ENCODE peak calls at places on chromosomes 12 and 14, in four cellular contexts. One of them, this sample, is unnamed.

GRCh38 chr12:127284021-127284420 is 982.9 kb upstream of the TMEM132C start:
- DNase-seq in activated CD8-positive, alpha-beta T cell treated with anti-CD3 and anti-CD28 coated beads for 36 hours: no peak
- DNase-seq in pancreas: no peak
- DNase-seq in heart right ventricle: no peak
- DNase-seq in this sample: no peak

GRCh38 chr12:62190081-62190480 is 70.1 kb upstream of the USP15 start:
- DNase-seq in pancreas: no peak
- DNase-seq in activated CD8-positive, alpha-beta T cell treated with anti-CD3 and anti-CD28 coated beads for 36 hours: no peak
- DNase-seq in heart right ventricle: no peak
- DNase-seq in this sample: no peak

GRCh38 chr12:85923767-85924331 is 49.8 kb downstream of the NTS start:
- DNase-seq in pancreas: no peak
- DNase-seq in activated CD8-positive, alpha-beta T cell treated with anti-CD3 and anti-CD28 coated beads for 36 hours: no peak
- DNase-seq in heart right ventricle: no peak
- DNase-seq in this sample: no peak

GRCh38 chr14:75627406-75627805 is 33.3 kb downstream of the ERG28 start:
- DNase-seq in activated CD8-positive, alpha-beta T cell treated with anti-CD3 and anti-CD28 coated beads for 36 hours: no peak
- DNase-seq in pancreas: no peak
- DNase-seq in heart right ventricle: no peak
- DNase-seq in this sample: no peak

GRCh38 chr12:92721130-92721529 is 18.3 kb downstream of the PLEKHG7 start:
- DNase-seq in pancreas: no peak
- DNase-seq in heart right ventricle: no peak
- DNase-seq in activated CD8-positive, alpha-beta T cell treated with anti-CD3 and anti-CD28 coated beads for 36 hours: no peak
- DNase-seq in this sample: no peak

GRCh38 chr12:82099216-82099615 is 259.0 kb downstream of the CCDC59 start:
- DNase-seq in heart right ventricle: no peak
- DNase-seq in activated CD8-positive, alpha-beta T cell treated with anti-CD3 and anti-CD28 coated beads for 36 hours: no peak
- DNase-seq in pancreas: no peak
- DNase-seq in this sample: no peak

GRCh38 chr12:61654698-61655097 is 605.5 kb upstream of the USP15 start:
- DNase-seq in heart right ventricle: no peak
- DNase-seq in pancreas: no peak
- DNase-seq in activated CD8-positive, alpha-beta T cell treated with anti-CD3 and anti-CD28 coated beads for 36 hours: no peak
- DNase-seq in this sample: no peak

GRCh38 chr12:45670339-45671065 is 59.0 kb upstream of the ARID2 start:
- DNase-seq in pancreas: no peak
- DNase-seq in activated CD8-positive, alpha-beta T cell treated with anti-CD3 and anti-CD28 coated beads for 36 hours: peak
- DNase-seq in heart right ventricle: no peak
- DNase-seq in this sample: no peak

GRCh38 chr12:124913474-124914391 is 717 bp downstream of the UBC start:
- DNase-seq in activated CD8-positive, alpha-beta T cell treated with anti-CD3 and anti-CD28 coated beads for 36 hours: peak
- DNase-seq in pancreas: peak
- DNase-seq in heart right ventricle: peak
- DNase-seq in this sample: peak

GRCh38 chr14:78598046-78598652 is 428.0 kb downstream of the NRXN3 start:
- DNase-seq in activated CD8-positive, alpha-beta T cell treated with anti-CD3 and anti-CD28 coated beads for 36 hours: peak
- DNase-seq in heart right ventricle: peak
- DNase-seq in pancreas: peak
- DNase-seq in this sample: peak

GRCh38 chr14:55071870-55072640 is 20.6 kb downstream of the MAPK1IP1L start:
- DNase-seq in pancreas: no peak
- DNase-seq in activated CD8-positive, alpha-beta T cell treated with anti-CD3 and anti-CD28 coated beads for 36 hours: peak
- DNase-seq in heart right ventricle: peak
- DNase-seq in this sample: peak

GRCh38 chr12:89040146-89040964 is 311.9 kb downstream of the DUSP6 start:
- DNase-seq in pancreas: no peak
- DNase-seq in heart right ventricle: no peak
- DNase-seq in activated CD8-positive, alpha-beta T cell treated with anti-CD3 and anti-CD28 coated beads for 36 hours: peak
- DNase-seq in this sample: no peak

GRCh38 chr14:53043107-53043704 is 92.4 kb upstream of the FERMT2 start:
- DNase-seq in heart right ventricle: no peak
- DNase-seq in activated CD8-positive, alpha-beta T cell treated with anti-CD3 and anti-CD28 coated beads for 36 hours: no peak
- DNase-seq in pancreas: no peak
- DNase-seq in this sample: no peak

GRCh38 chr14:104107101-104107581 is 21.6 kb downstream of the ASPG start:
- DNase-seq in pancreas: no peak
- DNase-seq in activated CD8-positive, alpha-beta T cell treated with anti-CD3 and anti-CD28 coated beads for 36 hours: no peak
- DNase-seq in heart right ventricle: no peak
- DNase-seq in this sample: no peak

GRCh38 chr12:51536159-51536558 is 54.9 kb upstream of the SCN8A start:
- DNase-seq in heart right ventricle: no peak
- DNase-seq in activated CD8-positive, alpha-beta T cell treated with anti-CD3 and anti-CD28 coated beads for 36 hours: no peak
- DNase-seq in pancreas: no peak
- DNase-seq in this sample: no peak
- TF ChIP-seq CTCF in heart right ventricle: no peak
- TF ChIP-seq CTCF in activated CD8-positive, alpha-beta T cell treated with anti-CD3 and anti-CD28 coated beads for 36 hours: no peak
- TF ChIP-seq CTCF in pancreas: no peak
- TF ChIP-seq CTCF in this sample: no peak

GRCh38 chr12:3669594-3669993 is 83.3 kb downstream of the CRACR2A start:
- DNase-seq in pancreas: no peak
- DNase-seq in activated CD8-positive, alpha-beta T cell treated with anti-CD3 and anti-CD28 coated beads for 36 hours: no peak
- DNase-seq in heart right ventricle: no peak
- DNase-seq in this sample: no peak

GRCh38 chr12:3670083-3670620 is 82.8 kb downstream of the CRACR2A start:
- DNase-seq in activated CD8-positive, alpha-beta T cell treated with anti-CD3 and anti-CD28 coated beads for 36 hours: no peak
- DNase-seq in heart right ventricle: no peak
- DNase-seq in pancreas: no peak
- DNase-seq in this sample: no peak

GRCh38 chr12:3671330-3672112 is 81.4 kb downstream of the CRACR2A start:
- DNase-seq in activated CD8-positive, alpha-beta T cell treated with anti-CD3 and anti-CD28 coated beads for 36 hours: no peak
- DNase-seq in pancreas: no peak
- DNase-seq in heart right ventricle: no peak
- DNase-seq in this sample: no peak

GRCh38 chr12:3668479-3669165 is 84.3 kb downstream of the CRACR2A start:
- DNase-seq in heart right ventricle: no peak
- DNase-seq in activated CD8-positive, alpha-beta T cell treated with anti-CD3 and anti-CD28 coated beads for 36 hours: no peak
- DNase-seq in pancreas: no peak
- DNase-seq in this sample: no peak

DNA sequence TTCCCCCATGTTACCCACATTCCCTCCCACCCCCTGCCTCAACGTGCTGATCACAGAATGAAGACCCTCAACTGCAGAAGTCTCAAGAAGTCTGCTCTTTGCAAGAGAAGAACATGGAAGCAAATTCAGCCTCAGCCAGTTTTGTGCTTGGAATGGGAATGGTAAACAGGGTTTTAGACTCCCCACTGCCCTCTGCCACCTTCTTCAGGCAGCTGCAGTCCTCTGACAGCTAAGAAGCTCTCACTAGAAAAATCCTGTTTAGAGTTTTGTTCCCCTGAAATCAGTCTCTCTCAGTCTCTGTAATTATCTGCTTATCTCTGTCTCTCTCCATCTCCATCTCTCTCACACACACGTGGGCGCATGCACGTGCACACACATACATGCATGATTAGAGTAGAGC is 85.4 kb downstream of the CRACR2A start:
- DNase-seq in activated CD8-positive, alpha-beta T cell treated with anti-CD3 and anti-CD28 coated beads for 36 hours: no peak
- DNase-seq in pancreas: no peak
- DNase-seq in heart right ventricle: no peak
- DNase-seq in this sample: no peak
- TF ChIP-seq CTCF in activated CD8-positive, alpha-beta T cell treated with anti-CD3 and anti-CD28 coated beads for 36 hours: no peak
- TF ChIP-seq CTCF in pancreas: no peak
- TF ChIP-seq CTCF in heart right ventricle: no peak
- TF ChIP-seq CTCF in this sample: no peak

GRCh38 chr12:95857799-95858198 is 953 bp upstream of the SNRPF start:
- DNase-seq in pancreas: no peak
- DNase-seq in activated CD8-positive, alpha-beta T cell treated with anti-CD3 and anti-CD28 coated beads for 36 hours: no peak
- DNase-seq in heart right ventricle: no peak
- DNase-seq in this sample: no peak

GRCh38 chr12:95859344-95859816 is 628 bp downstream of the SNRPF start:
- DNase-seq in pancreas: no peak
- DNase-seq in activated CD8-positive, alpha-beta T cell treated with anti-CD3 and anti-CD28 coated beads for 36 hours: peak
- DNase-seq in heart right ventricle: no peak
- DNase-seq in this sample: no peak

GRCh38 chr12:95859947-95860850 is 1.4 kb downstream of the SNRPF start:
- DNase-seq in pancreas: no peak
- DNase-seq in activated CD8-positive, alpha-beta T cell treated with anti-CD3 and anti-CD28 coated beads for 36 hours: no peak
- DNase-seq in heart right ventricle: no peak
- DNase-seq in this sample: no peak

GRCh38 chr12:95857151-95857550 is 1.6 kb upstream of the SNRPF start:
- DNase-seq in heart right ventricle: no peak
- DNase-seq in pancreas: no peak
- DNase-seq in activated CD8-positive, alpha-beta T cell treated with anti-CD3 and anti-CD28 coated beads for 36 hours: no peak
- DNase-seq in this sample: no peak

DNA sequence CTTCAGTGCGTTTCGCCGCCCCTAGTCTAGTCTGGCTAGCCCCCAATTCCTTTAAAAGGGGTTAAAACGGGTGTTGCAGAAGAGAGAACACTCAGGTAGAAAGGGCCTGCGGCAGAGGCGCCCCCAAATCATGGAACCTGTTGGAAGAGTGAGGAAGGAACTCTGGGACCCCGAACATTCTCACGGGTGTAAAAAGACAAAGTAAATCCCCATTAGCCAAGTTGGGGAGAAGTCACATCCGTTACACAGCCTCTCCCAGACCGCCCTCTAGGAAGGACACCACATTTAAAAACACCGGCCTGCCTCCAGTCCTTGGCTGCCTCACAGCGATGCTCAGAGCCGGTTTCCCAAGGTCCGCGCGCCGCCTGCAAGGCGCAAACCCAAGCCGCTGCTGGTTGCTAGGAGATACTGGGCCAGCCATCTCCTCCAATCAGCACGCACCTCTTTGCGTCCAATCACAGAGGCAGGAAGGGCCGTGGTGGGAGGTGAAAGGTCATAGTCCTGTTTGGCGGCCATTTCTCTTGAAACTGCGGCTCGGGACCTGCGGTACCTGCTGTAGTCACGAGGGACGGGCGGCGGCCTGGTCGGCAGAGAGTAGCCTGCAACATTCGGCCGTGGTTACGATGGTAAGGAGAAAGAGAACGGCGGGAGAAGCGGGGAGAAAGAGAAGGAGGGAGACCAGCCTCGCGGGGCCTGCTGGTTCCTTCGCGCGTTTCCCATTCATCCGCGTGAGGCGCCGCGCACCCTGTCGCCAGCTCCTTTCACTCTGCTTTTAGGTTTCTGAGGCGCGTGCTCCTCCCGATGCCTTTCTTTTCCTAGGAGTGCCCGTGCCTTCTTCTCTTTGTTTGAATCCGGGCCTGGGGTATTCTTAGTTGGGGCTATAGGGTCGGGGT is at the start of gene SNRPF:
- DNase-seq in activated CD8-positive, alpha-beta T cell treated with anti-CD3 and anti-CD28 coated beads for 36 hours: peak
- DNase-seq in pancreas: peak
- DNase-seq in heart right ventricle: peak
- DNase-seq in this sample: peak
- TF ChIP-seq CTCF in activated CD8-positive, alpha-beta T cell treated with anti-CD3 and anti-CD28 coated beads for 36 hours: no peak
- TF ChIP-seq CTCF in pancreas: no peak
- TF ChIP-seq CTCF in heart right ventricle: peak
- TF ChIP-seq CTCF in this sample: no peak

DNA sequence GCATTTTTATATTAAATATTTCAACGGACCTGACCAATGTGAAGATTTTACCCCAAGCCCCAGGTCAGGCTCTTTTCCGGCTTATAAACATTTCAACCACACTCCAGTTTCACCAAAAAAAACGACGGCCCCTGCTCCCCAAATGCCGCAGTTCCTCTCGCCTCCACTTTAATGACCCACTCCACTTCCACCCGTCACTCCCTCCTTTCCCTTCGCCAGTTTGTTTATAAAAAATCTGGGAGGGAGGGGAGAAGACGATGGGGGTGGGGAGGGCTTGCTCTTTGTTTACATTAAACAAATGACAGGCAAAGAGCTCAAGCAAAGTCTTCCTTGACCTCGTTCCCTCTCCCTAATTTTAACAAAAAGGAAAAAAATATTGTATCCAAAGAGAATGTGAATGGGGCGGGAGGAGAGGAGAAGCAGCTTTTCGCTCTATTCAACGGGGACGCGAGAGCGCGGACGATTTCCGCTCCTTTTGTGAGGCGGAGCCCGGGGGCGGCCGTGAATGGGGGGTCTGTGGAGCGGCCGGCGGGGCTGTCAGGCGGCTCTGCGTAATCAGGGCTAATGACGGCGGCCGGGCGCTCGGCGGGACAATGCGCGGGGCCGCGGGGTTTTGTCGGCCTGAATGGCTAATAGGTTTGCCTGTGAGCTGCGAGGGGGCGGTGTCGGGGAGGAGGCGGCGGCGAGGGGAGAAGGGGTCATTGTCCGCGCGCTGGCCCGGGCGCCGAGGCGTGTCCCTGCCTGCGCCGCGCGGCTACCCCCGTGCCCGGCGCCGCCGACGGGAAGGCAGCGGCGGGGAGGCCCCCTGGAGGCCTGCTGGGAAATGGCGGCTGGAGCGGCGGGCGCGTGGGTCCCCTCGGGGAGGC is 5.7 kb downstream of the SIX6 start:
- DNase-seq in activated CD8-positive, alpha-beta T cell treated with anti-CD3 and anti-CD28 coated beads for 36 hours: peak
- DNase-seq in heart right ventricle: peak
- DNase-seq in pancreas: no peak
- DNase-seq in this sample: no peak
- TF ChIP-seq CTCF in activated CD8-positive, alpha-beta T cell treated with anti-CD3 and anti-CD28 coated beads for 36 hours: peak
- TF ChIP-seq CTCF in heart right ventricle: peak
- TF ChIP-seq CTCF in pancreas: no peak
- TF ChIP-seq CTCF in this sample: no peak

GRCh38 chr12:132373967-132374820 is 44.8 kb upstream of the GALNT9 start:
- DNase-seq in activated CD8-positive, alpha-beta T cell treated with anti-CD3 and anti-CD28 coated beads for 36 hours: no peak
- DNase-seq in pancreas: no peak
- DNase-seq in heart right ventricle: no peak
- DNase-seq in this sample: no peak
- TF ChIP-seq CTCF in activated CD8-positive, alpha-beta T cell treated with anti-CD3 and anti-CD28 coated beads for 36 hours: no peak
- TF ChIP-seq CTCF in pancreas: no peak
- TF ChIP-seq CTCF in heart right ventricle: no peak
- TF ChIP-seq CTCF in this sample: no peak

DNA sequence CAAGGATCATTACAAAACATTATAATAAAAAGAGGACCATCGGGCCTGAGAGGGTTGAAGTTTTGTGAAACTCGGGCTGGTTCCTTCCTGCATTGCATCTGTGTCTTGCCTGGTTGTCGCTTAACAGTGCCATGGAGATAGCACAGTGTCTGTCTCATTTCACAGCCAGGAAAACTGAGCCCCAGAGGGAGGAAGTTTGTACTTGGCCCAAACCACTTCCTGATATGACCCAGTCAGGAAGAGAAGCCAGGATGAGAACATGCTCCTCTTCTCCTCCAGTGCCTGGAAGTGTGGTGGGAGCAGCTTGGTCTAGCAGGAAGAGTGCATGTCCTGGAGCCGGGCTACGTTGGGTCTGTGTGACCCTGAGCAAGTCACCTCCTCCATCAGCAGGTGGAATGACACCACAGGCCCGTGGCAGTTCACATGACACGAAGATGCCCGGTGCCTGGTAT is 41.5 kb downstream of the EVL start:
- DNase-seq in heart right ventricle: no peak
- DNase-seq in activated CD8-positive, alpha-beta T cell treated with anti-CD3 and anti-CD28 coated beads for 36 hours: peak
- DNase-seq in pancreas: no peak
- DNase-seq in this sample: no peak
- TF ChIP-seq CTCF in heart right ventricle: no peak
- TF ChIP-seq CTCF in activated CD8-positive, alpha-beta T cell treated with anti-CD3 and anti-CD28 coated beads for 36 hours: peak
- TF ChIP-seq CTCF in pancreas: no peak
- TF ChIP-seq CTCF in this sample: no peak